ENCODE peak calls at places on chromosomes 12 and 14, in six cellular contexts. J is HepG2, V is GM12878, G is K562, K is A549, R is upper lobe of left lung. D is an unnamed sample.

GRCh38 chr14:70735043-70735442 is 74.3 kb downstream of the MAP3K9 start:
- ATAC-seq in J (no peak), V (no peak), G (no peak), K (no peak), R (no peak), D (no peak)

GRCh38 chr12:48198985-48199384 is 4.1 kb downstream of the OR10AD1 start:
- ATAC-seq in J (no peak), V (no peak), G (peak; percentile 35), K (no peak), R (no peak), D (no peak)

GRCh38 chr14:39859314-39859713 is 427.1 kb upstream of the FBXO33 start:
- ATAC-seq in J (peak; percentile 48), V (no peak), G (no peak), K (no peak), R (no peak), D (no peak)

GRCh38 chr12:93713800-93714199 is 36.6 kb downstream of the CRADD start:
- ATAC-seq in J (no peak), V (no peak), G (peak; percentile 19), K (no peak), R (no peak), D (no peak)

GRCh38 chr14:58828298-58828697 is 190.5 kb downstream of the DACT1 start:
- ATAC-seq in J (no peak), V (no peak), G (no peak), K (no peak), R (no peak), D (no peak)

GRCh38 chr12:12813120-12814101 is at the start of gene DDX47:
- ATAC-seq in J (peak; percentile 97), V (peak; percentile 76), G (peak; percentile 97), K (peak; percentile 93), R (peak; percentile 99), D (peak; percentile 96)

GRCh38 chr14:65377576-65377975 is 35.0 kb upstream of the FUT8 start:
- ATAC-seq in J (no peak), V (peak; percentile 20), G (no peak), K (peak; percentile 59), R (no peak), D (no peak)

GRCh38 chr12:104628338-104629135 is 171.8 kb downstream of the CHST11 start:
- ATAC-seq in J (no peak), V (no peak), G (no peak), K (no peak), R (no peak), D (no peak)

GRCh38 chr12:22287776-22288621 is 46.5 kb downstream of the ST8SIA1 start:
- ATAC-seq in J (no peak), V (no peak), G (no peak), K (no peak), R (no peak), D (no peak)

GRCh38 chr14:49294736-49295135 is 291.4 kb downstream of the RPS29 start:
- ATAC-seq in J (peak; percentile 61), V (no peak), G (no peak), K (peak; percentile 30), R (no peak), D (no peak)

GRCh38 chr14:72665259-72665658 is 228.6 kb downstream of the DPF3 start:
- ATAC-seq in J (no peak), V (no peak), G (no peak), K (peak; percentile 89), R (no peak), D (no peak)

GRCh38 chr12:53752192-53752601 is 418 bp upstream of the CISTR start:
- ATAC-seq in J (no peak), V (no peak), G (no peak), K (no peak), R (no peak), D (no peak)

GRCh38 chr12:68510394-68510793 is 100.3 kb upstream of the RAP1B start:
- ATAC-seq in J (no peak), V (no peak), G (no peak), K (no peak), R (no peak), D (no peak)

GRCh38 chr12:106861984-106862894 is 87.8 kb downstream of the RIC8B start:
- ATAC-seq in J (peak; percentile 67), V (no peak), G (no peak), K (peak; percentile 64), R (no peak), D (no peak)

GRCh38 chr12:52629251-52630103 is 11.1 kb upstream of the KRT73 start:
- ATAC-seq in J (no peak), V (no peak), G (no peak), K (no peak), R (peak; percentile 13), D (no peak)

GRCh38 chr12:80709811-80710726 is 2.6 kb downstream of the MYF6 start:
- ATAC-seq in J (peak; percentile 87), V (peak; percentile 91), G (no peak), K (no peak), R (no peak), D (no peak)

GRCh38 chr12:96094201-96094600 is 58.8 kb upstream of the LTA4H start:
- ATAC-seq in J (no peak), V (no peak), G (no peak), K (no peak), R (no peak), D (no peak)

GRCh38 chr12:98645572-98646067 is 530 bp downstream of the APAF1 start:
- ATAC-seq in J (peak; percentile 35), V (peak; percentile 6), G (peak; percentile 34), K (peak; percentile 28), R (peak; percentile 5), D (no peak)

GRCh38 chr14:104800600-104801283 is at the start of gene ZBTB42:
- ATAC-seq in J (peak; percentile 13), V (peak; percentile 39), G (peak; percentile 7), K (peak; percentile 7), R (peak; percentile 25), D (no peak)

GRCh38 chr12:10715491-10715890 is 7.6 kb downstream of the YBX3 start:
- ATAC-seq in J (no peak), V (no peak), G (no peak), K (no peak), R (no peak), D (no peak)

GRCh38 chr12:6567112-6567680 is 895 bp downstream of the NOP2 start:
- ATAC-seq in J (peak; percentile 4), V (no peak), G (peak; percentile 15), K (no peak), R (no peak), D (no peak)

GRCh38 chr14:60085085-60085484 is 6.6 kb upstream of the PCNX4 start:
- ATAC-seq in J (no peak), V (no peak), G (no peak), K (no peak), R (no peak), D (no peak)

GRCh38 chr14:91233936-91234790 is 10.3 kb downstream of the GPR68 start:
- ATAC-seq in J (no peak), V (no peak), G (no peak), K (no peak), R (no peak), D (no peak)

GRCh38 chr14:56650075-56650474 is 70.5 kb downstream of the TMEM260 start:
- ATAC-seq in J (no peak), V (no peak), G (no peak), K (no peak), R (no peak), D (no peak)

GRCh38 chr12:123099556-123100192 is 51.2 kb downstream of the PITPNM2 start:
- ATAC-seq in J (no peak), V (no peak), G (no peak), K (no peak), R (no peak), D (no peak)

GRCh38 chr12:82862876-82863649 is 176.4 kb downstream of the TMTC2 start:
- ATAC-seq in J (no peak), V (no peak), G (no peak), K (no peak), R (no peak), D (no peak)

GRCh38 chr12:124294686-124295315 is at the start of gene RFLNA:
- ATAC-seq in J (no peak), V (no peak), G (peak; percentile 53), K (peak; percentile 32), R (no peak), D (peak; percentile 62)

GRCh38 chr12:111201495-111202236 is 167.2 kb downstream of the PHETA1 start:
- ATAC-seq in J (no peak), V (no peak), G (no peak), K (no peak), R (no peak), D (no peak)

GRCh38 chr12:48917857-48918537 is 7.3 kb downstream of the FKBP11 start:
- ATAC-seq in J (no peak), V (no peak), G (no peak), K (no peak), R (no peak), D (no peak)

GRCh38 chr12:65823481-65824313 is 586 bp upstream of the HMGA2 start:
- ATAC-seq in J (peak; percentile 62), V (peak; percentile 31), G (no peak), K (peak; percentile 48), R (peak; percentile 34), D (peak; percentile 13)

GRCh38 chr12:4027412-4027811 is 154.2 kb upstream of the PARP11 start:
- ATAC-seq in J (peak; percentile 67), V (peak; percentile 21), G (no peak), K (no peak), R (no peak), D (no peak)

GRCh38 chr14:28055008-28055407 is 711.6 kb upstream of the FOXG1 start:
- ATAC-seq in J (no peak), V (no peak), G (no peak), K (no peak), R (no peak), D (no peak)

GRCh38 chr14:32074887-32075572 is 2.1 kb upstream of the ARHGAP5 start:
- ATAC-seq in J (no peak), V (no peak), G (no peak), K (no peak), R (no peak), D (no peak)
- H3K4me3 ChIP-seq in J (no peak overlapping the region), V (no peak overlapping the region), G (no peak overlapping the region), K (peak overlapping the region; percentile 63), R (peak overlapping the region; percentile 74), D (peak overlapping the region; percentile 96)

DNA sequence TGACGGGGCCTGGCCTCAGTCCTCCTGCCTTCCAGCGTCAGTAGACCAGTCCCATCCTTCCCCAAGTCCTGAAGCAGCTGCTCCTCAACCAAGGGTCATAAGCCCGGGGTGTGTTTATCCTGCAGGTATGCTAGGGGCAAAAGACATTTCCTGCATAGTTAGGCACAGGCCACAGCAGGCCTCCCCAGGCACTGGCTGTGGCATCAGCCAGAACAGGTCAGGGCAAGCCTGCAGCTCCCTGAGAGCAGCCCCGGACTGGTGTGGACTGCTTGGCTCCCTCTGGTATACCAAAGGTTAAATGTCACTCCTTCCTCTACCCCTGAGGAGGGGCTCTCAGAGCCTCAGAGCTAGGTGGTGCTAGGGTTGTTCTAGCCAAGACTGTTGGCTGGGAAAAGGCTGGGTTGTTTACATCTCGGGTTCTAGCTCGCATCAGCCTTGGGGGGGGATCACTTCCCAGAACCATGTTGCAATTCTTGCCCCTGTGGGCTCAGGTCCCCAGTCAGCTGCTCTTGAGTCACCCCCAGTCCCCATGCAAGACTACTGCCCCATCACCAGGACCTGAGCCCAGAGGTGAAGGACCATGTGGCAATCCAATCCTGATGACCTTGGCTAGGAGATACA is 2.9 kb downstream of the MMP14 start:
- ATAC-seq in J (peak; percentile 37), V (peak; percentile 62), G (no peak), K (no peak), R (no peak), D (peak; percentile 51)
- TF ChIP-seq EP300 in J (no peak), V (no peak), G (no peak), K (no peak), R (no peak), D (no peak)

GRCh38 chr14:96038920-96039632 is at the start of gene C14orf132:
- ATAC-seq in J (peak; percentile 88), V (peak; percentile 50), G (peak; percentile 94), K (peak; percentile 83), R (peak; percentile 86), D (peak; percentile 83)
- H3K4me3 ChIP-seq in J (peak within 1 kb of the TSS; percentile 52), V (no peak within 1 kb of the TSS), G (no peak within 1 kb of the TSS), K (peak within 1 kb of the TSS; percentile 87), R (peak within 1 kb of the TSS; percentile 87), D (peak within 1 kb of the TSS; percentile 93)

GRCh38 chr14:81220767-81221578 is at the start of gene GTF2A1:
- ATAC-seq in J (peak; percentile 85), V (peak; percentile 84), G (peak; percentile 87), K (peak; percentile 82), R (peak; percentile 96), D (peak; percentile 93)
- TF ChIP-seq EP300 in J (no peak), V (peak; percentile 2), G (no peak), K (no peak), R (no peak), D (no peak)